ENCODE peak calls at places on chromosomes 4 and X, in nine cellular contexts. T is CD8-positive, alpha-beta memory T cell; S is naive thymus-derived CD4-positive, alpha-beta T cell; D is cardiac muscle cell; V is mesenchymal stem cell; Z is mesendoderm; Q is GM23338; K is pancreas; L is keratinocyte. G is an unnamed sample.

GRCh38 chrX:138939038-138939437 is 227.5 kb upstream of the FGF13 start:
- DNase-seq in S (no peak), D (no peak), Q (no peak), Z (no peak), L (no peak), T (no peak), K (no peak), V (no peak), G (no peak)

GRCh38 chr4:56434599-56435000 is 815 bp downstream of the PPAT start:
- DNase-seq in T (no peak), V (no peak), D (peak; percentile 78), Q (no peak), K (no peak), S (no peak), Z (peak; percentile 82), L (no peak), G (no peak)

GRCh38 chr4:27270435-27270834 is 409.8 kb downstream of the STIM2 start:
- DNase-seq in Q (no peak), L (no peak), S (no peak), V (no peak), K (no peak), D (no peak), T (no peak), Z (peak; percentile 14), G (no peak)

GRCh38 chr4:107740950-107741701 is 21.1 kb upstream of the PAPSS1 start:
- DNase-seq in L (no peak), D (peak; percentile 93), K (no peak), S (no peak), Z (no peak), V (peak; percentile 86), T (no peak), Q (no peak), G (no peak)

GRCh38 chrX:128676651-128677050 is 624.4 kb upstream of the ACTRT1 start:
- DNase-seq in T (no peak), K (no peak), V (no peak), D (no peak), Z (no peak), S (no peak), Q (no peak), L (no peak), G (no peak)

GRCh38 chrX:118644378-118644777 is 83.0 kb upstream of the IL13RA1 start:
- DNase-seq in L (no peak), Z (peak; percentile 47), D (peak; percentile 51), V (peak; percentile 48), T (no peak), K (no peak), S (no peak), Q (no peak), G (no peak)

GRCh38 chr4:154658680-154659402 is 46.4 kb upstream of the FGG start:
- DNase-seq in L (no peak), D (peak; percentile 18), S (no peak), T (no peak), K (no peak), Z (no peak), V (no peak), Q (no peak), G (no peak)

GRCh38 chrX:88526385-88526784 is 220.6 kb upstream of the CPXCR1 start:
- DNase-seq in Q (no peak), D (no peak), T (no peak), K (no peak), L (no peak), V (no peak), Z (no peak), S (no peak), G (no peak)

GRCh38 chrX:40068048-40068447 is 29.7 kb downstream of the BCOR start:
- DNase-seq in S (no peak), V (no peak), Q (no peak), K (no peak), T (peak; percentile 52), D (peak; percentile 5), Z (peak; percentile 79), L (no peak), G (no peak)

GRCh38 chr4:107977966-107978705 is 11.6 kb upstream of the HADH start:
- DNase-seq in V (no peak), L (no peak), D (no peak), S (no peak), Q (no peak), Z (no peak), K (no peak), T (no peak), G (no peak)

GRCh38 chrX:39491548-39492297 is 606.0 kb downstream of the BCOR start:
- DNase-seq in L (no peak), V (no peak), T (peak; percentile 56), S (peak; percentile 51), Z (no peak), Q (no peak), D (no peak), K (no peak), G (no peak)

GRCh38 chrX:68647156-68647957 is at the start of gene STARD8:
- DNase-seq in T (no peak), Z (peak; percentile 78), K (peak; percentile 26), S (no peak), D (peak; percentile 66), V (peak; percentile 46), Q (peak; percentile 68), L (no peak), G (no peak)
- H3K4me3 ChIP-seq in T (no peak within 1 kb of the TSS), Z (no peak within 1 kb of the TSS), K (no peak within 1 kb of the TSS), S (no peak within 1 kb of the TSS), D (no peak within 1 kb of the TSS), V (peak within 1 kb of the TSS; percentile 56), Q (peak within 1 kb of the TSS; percentile 49), L (no peak within 1 kb of the TSS), G (peak within 1 kb of the TSS; percentile 4)

DNA sequence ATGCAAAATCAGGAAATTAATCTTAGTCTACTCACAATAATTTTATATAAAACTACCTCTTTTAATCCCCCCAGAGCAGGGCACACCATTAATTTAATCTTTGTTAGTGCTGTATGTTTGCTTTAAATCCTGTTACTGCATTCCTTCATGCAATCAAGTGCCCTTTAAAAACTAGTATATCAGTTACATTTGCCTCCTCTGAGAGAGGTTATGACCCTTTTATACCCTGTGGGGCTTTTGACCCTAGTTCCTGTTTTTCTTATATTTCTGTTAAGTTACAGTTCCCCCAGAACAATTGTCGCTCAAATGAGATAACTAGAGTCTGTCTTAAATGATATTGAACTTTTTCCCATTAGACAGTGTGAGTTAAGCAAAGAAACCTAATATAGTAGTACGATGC is 46.2 kb downstream of the GPC4 start:
- DNase-seq in V (no peak), K (no peak), D (no peak), Q (no peak), Z (no peak), S (no peak), T (no peak), L (no peak), G (no peak)
- H3K27me3 ChIP-seq in V (peaks cover 2% of the 10 kb centered on the region), K (no peaks in the 10 kb centered on the region), D (no peaks in the 10 kb centered on the region), Q (no peaks in the 10 kb centered on the region), Z (no peaks in the 10 kb centered on the region), S (no peaks in the 10 kb centered on the region), T (no peaks in the 10 kb centered on the region), L (no peaks in the 10 kb centered on the region), G (no peaks in the 10 kb centered on the region)

GRCh38 chr4:70993181-70994068 is at the start of gene DCK:
- DNase-seq in L (no peak), V (peak; percentile 87), Q (peak; percentile 93), K (peak; percentile 91), D (peak; percentile 96), Z (peak; percentile 96), T (peak; percentile 87), S (peak; percentile 80), G (peak; percentile 83)

GRCh38 chr4:70994387-70995099 is 1.1 kb downstream of the DCK start:
- DNase-seq in Q (no peak), K (no peak), D (no peak), S (no peak), Z (no peak), V (no peak), L (no peak), T (no peak), G (no peak)

GRCh38 chr4:70991596-70991995 is 1.9 kb upstream of the DCK start:
- DNase-seq in Z (peak; percentile 18), S (no peak), V (no peak), Q (peak; percentile 56), K (no peak), D (no peak), L (no peak), T (no peak), G (no peak)

GRCh38 chr4:70994069-70994366 is 569 bp downstream of the DCK start:
- DNase-seq in T (no peak), L (no peak), D (no peak), S (no peak), Z (no peak), V (no peak), K (no peak), Q (peak; percentile 51), G (no peak)

GRCh38 chr4:70992354-70992753 is 1.1 kb upstream of the DCK start:
- DNase-seq in Z (peak; percentile 52), Q (peak; percentile 60), L (no peak), K (no peak), D (no peak), T (no peak), S (no peak), V (no peak), G (no peak)
- H3K4me3 ChIP-seq in Z (no peak overlapping the region), Q (peak overlapping the region; percentile 94), L (peak overlapping the region; percentile 85), K (no peak overlapping the region), D (no peak overlapping the region), T (no peak overlapping the region), S (peak overlapping the region; percentile 86), V (no peak overlapping the region), G (no peak overlapping the region)

GRCh38 chr4:8869879-8870646 is 1.6 kb downstream of the HMX1 start:
- DNase-seq in L (no peak), Z (no peak), K (no peak), S (no peak), Q (peak; percentile 39), D (no peak), T (no peak), V (no peak), G (no peak)

GRCh38 chr4:8866828-8867623 is 4.6 kb downstream of the HMX1 start:
- DNase-seq in V (no peak), Q (peak; percentile 41), Z (no peak), K (no peak), D (no peak), S (no peak), T (no peak), L (no peak), G (no peak)

GRCh38 chr4:8869002-8869878 is 2.4 kb downstream of the HMX1 start:
- DNase-seq in D (no peak), T (no peak), Z (no peak), S (no peak), V (no peak), Q (peak; percentile 26), K (no peak), L (no peak), G (no peak)

GRCh38 chr4:8867624-8868320 is 3.9 kb downstream of the HMX1 start:
- DNase-seq in L (no peak), K (no peak), S (no peak), T (no peak), Z (no peak), Q (peak; percentile 31), V (no peak), D (no peak), G (no peak)

DNA sequence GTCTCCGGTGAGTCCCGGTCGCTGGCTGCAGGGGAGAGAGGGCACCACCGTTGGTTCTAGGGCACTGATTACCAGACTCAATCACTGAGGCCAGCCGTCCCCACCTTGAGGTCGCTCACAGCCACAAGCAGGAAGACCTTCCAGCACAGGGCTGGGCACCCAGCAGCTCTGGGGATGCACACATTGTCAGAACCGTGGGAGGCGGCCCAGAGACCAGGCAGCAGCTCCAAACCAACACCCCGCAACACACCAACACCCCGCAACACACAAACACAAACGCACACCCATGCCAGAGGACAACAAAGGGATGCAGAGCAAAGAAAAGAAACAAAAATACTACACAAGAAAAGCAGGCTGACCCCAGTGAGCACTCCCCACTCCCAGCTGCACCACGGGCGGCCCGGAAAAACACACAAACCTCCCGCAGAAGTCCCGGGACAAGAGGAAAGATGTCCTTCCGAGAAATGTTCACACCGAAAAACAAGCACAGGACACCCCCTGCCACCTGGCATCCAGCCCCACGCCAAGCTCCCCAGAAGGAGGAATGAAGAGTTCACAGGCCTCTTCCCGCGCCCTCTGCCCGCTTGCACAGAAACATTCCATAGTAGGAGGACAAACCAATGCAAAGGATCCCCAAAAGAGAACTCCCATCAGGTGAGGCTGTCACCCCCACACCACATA is 3.2 kb downstream of the HMX1 start:
- DNase-seq in D (no peak), Q (peak; percentile 24), L (no peak), V (no peak), T (no peak), K (no peak), Z (no peak), S (no peak), G (no peak)
- H3K27me3 ChIP-seq in D (peaks cover 100% of the 10 kb centered on the region), Q (peaks cover 97% of the 10 kb centered on the region), L (peaks cover 95% of the 10 kb centered on the region), V (peaks cover 83% of the 10 kb centered on the region), T (no peaks in the 10 kb centered on the region), K (peaks cover 8% of the 10 kb centered on the region), Z (peaks cover 89% of the 10 kb centered on the region), S (peaks cover 4% of the 10 kb centered on the region), G (peaks cover 90% of the 10 kb centered on the region)